ENCODE peak calls at places on chromosome 15, in six cellular contexts. G is OCI-LY7, Z is left lung, H is AG04450, X is tibial nerve, N is breast epithelium. E is an unnamed sample.

GRCh38 chr15:87293016-87293415 is 963.5 kb downstream of the NTRK3 start:
- DNase-seq in N (no peak), X (no peak), Z (no peak), H (no peak), G (no peak), E (no peak)

GRCh38 chr15:56964182-56964581 is 45.7 kb downstream of the TCF12 start:
- DNase-seq in H (no peak), N (no peak), X (no peak), Z (no peak), G (no peak), E (peak; percentile 12)

GRCh38 chr15:49863431-49864205 is 242.8 kb downstream of the DTWD1 start:
- DNase-seq in N (no peak), H (peak; percentile 66), Z (no peak), X (no peak), G (no peak), E (no peak)

GRCh38 chr15:99212401-99212800 is 37.0 kb downstream of the TTC23 start:
- DNase-seq in Z (no peak), X (no peak), N (no peak), H (no peak), G (no peak), E (no peak)

GRCh38 chr15:57570340-57570739 is 21.4 kb upstream of the MYZAP start:
- DNase-seq in H (no peak), G (no peak), Z (no peak), X (no peak), N (no peak), E (no peak)

GRCh38 chr15:23518104-23518503 is 47.4 kb upstream of the MKRN3 start:
- DNase-seq in Z (no peak), N (no peak), X (no peak), H (no peak), G (no peak), E (no peak)

GRCh38 chr15:29888651-29889050 is 66.4 kb upstream of the TJP1 start:
- DNase-seq in X (no peak), N (no peak), Z (no peak), G (no peak), H (peak; percentile 44), E (no peak)

GRCh38 chr15:80182611-80183210 is 29.9 kb downstream of the FAH start:
- DNase-seq in X (no peak), N (no peak), H (peak; percentile 69), G (no peak), Z (no peak), E (no peak)

GRCh38 chr15:58038426-58039106 is 26.9 kb downstream of the ALDH1A2 start:
- DNase-seq in H (no peak), G (no peak), X (no peak), Z (no peak), N (no peak), E (no peak)

GRCh38 chr15:85702321-85703230 is 92.1 kb downstream of the KLHL25 start:
- DNase-seq in N (no peak), Z (no peak), X (no peak), G (no peak), H (no peak), E (no peak)

GRCh38 chr15:33218071-33218491 is 23.6 kb upstream of the FMN1 start:
- DNase-seq in N (no peak), G (no peak), X (no peak), H (no peak), Z (no peak), E (no peak)

GRCh38 chr15:83110361-83110760 is 2.9 kb downstream of the TM6SF1 start:
- DNase-seq in Z (no peak), X (no peak), G (no peak), H (no peak), N (no peak), E (no peak)

GRCh38 chr15:50879016-50879415 is 29.5 kb upstream of the AP4E1 start:
- DNase-seq in H (no peak), G (peak; percentile 25), X (no peak), Z (no peak), N (no peak), E (no peak)

GRCh38 chr15:77104155-77104554 is 33.2 kb upstream of the TSPAN3 start:
- DNase-seq in Z (no peak), G (no peak), N (no peak), H (no peak), X (no peak), E (no peak)

GRCh38 chr15:51307811-51308210 is 30.6 kb downstream of the CYP19A1 start:
- DNase-seq in X (no peak), H (no peak), G (no peak), Z (no peak), N (no peak), E (no peak)

GRCh38 chr15:59366368-59367021 is 6.2 kb downstream of the MYO1E start:
- DNase-seq in G (no peak), N (no peak), Z (no peak), H (no peak), X (no peak), E (no peak)

GRCh38 chr15:46091860-46092450 is 457.1 kb downstream of the SQOR start:
- DNase-seq in H (peak; percentile 4), Z (no peak), N (no peak), X (no peak), G (peak; percentile 40), E (no peak)

GRCh38 chr15:66919421-66919820 is 146.0 kb upstream of the SMAD3 start:
- DNase-seq in N (peak; percentile 73), H (no peak), X (no peak), Z (peak; percentile 57), G (no peak), E (no peak)

GRCh38 chr15:47917881-47918280 is 200.6 kb downstream of the SEMA6D start:
- DNase-seq in G (no peak), X (no peak), Z (no peak), N (no peak), H (no peak), E (no peak)

GRCh38 chr15:29675791-29676301 is 146.4 kb downstream of the TJP1 start:
- DNase-seq in G (peak; percentile 20), N (peak; percentile 10), X (no peak), Z (no peak), H (no peak), E (no peak)

GRCh38 chr15:23402140-23402539 is 44.9 kb downstream of the GOLGA6L2 start:
- DNase-seq in Z (no peak), G (no peak), H (no peak), X (no peak), N (no peak), E (no peak)

GRCh38 chr15:37973856-37974255 is 39.4 kb downstream of the TMCO5A start:
- DNase-seq in X (no peak), H (no peak), G (no peak), N (no peak), Z (no peak), E (no peak)

GRCh38 chr15:31265871-31266711 is 60.5 kb upstream of the KLF13 start:
- DNase-seq in N (peak; percentile 19), Z (peak; percentile 55), G (peak; percentile 95), H (no peak), X (no peak), E (peak; percentile 84)

GRCh38 chr15:98983333-98983732 is 24.3 kb downstream of the PGPEP1L start:
- DNase-seq in Z (peak; percentile 49), N (no peak), X (peak; percentile 32), H (peak; percentile 34), G (no peak), E (no peak)

GRCh38 chr15:78726870-78727551 is 84.3 kb downstream of the ADAMTS7 start:
- DNase-seq in X (no peak), H (no peak), G (peak; percentile 78), Z (no peak), N (no peak), E (no peak)

GRCh38 chr15:67101981-67102929 is 36.9 kb downstream of the SMAD3 start:
- DNase-seq in N (no peak), G (no peak), X (no peak), Z (no peak), H (no peak), E (peak; percentile 62)

GRCh38 chr15:91468861-91469260 is 368.8 kb downstream of the SV2B start:
- DNase-seq in Z (no peak), H (no peak), N (no peak), X (no peak), G (no peak), E (no peak)

GRCh38 chr15:35000511-35000910 is 12.4 kb upstream of the ZNF770 start:
- DNase-seq in X (no peak), H (peak; percentile 67), Z (no peak), N (peak; percentile 48), G (no peak), E (no peak)

GRCh38 chr15:89406756-89407650 is 72.4 kb upstream of the POLG start:
- DNase-seq in Z (no peak), G (no peak), N (no peak), X (no peak), H (no peak), E (no peak)
- TF ChIP-seq CTCF in Z (no peak), G (no peak), N (no peak), X (no peak), H (no peak), E (no peak)

GRCh38 chr15:95328559-95328958 is 1001.9 kb upstream of the NR2F2 start:
- DNase-seq in H (no peak), X (no peak), Z (no peak), N (no peak), G (no peak), E (no peak)
- TF ChIP-seq CTCF in H (no peak), X (peak; percentile 52), Z (no peak), N (no peak), G (no peak), E (no peak)

DNA sequence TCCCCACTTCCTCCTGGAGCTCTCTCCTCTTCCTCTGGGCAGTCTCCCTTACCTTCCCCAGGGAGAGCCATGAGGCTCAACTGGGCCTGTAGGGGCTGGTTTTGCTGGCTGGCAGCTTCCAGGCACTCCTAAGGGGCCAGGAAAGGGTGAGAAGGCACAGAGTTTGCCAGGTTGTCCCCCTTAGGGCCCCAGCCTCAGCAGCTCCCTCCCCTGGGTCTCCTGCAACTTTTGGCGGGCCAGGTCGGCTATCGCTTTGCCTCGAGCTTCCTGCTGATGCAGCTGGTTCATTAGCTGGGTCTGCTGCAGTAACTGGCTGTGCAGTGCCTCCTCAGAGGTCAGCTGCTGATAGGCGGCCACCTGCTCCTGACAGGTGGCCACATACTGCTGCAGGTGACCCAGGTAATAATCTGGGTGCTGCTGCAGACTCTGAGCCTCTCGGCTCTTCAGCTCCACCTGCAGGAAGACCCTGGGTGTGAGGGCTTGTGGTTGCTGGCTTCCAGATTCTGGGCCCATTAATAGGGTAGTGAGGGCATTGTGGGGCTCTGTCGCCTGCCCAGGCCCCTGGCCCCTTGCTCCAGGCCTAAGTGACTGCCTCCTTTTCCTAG is 29.7 kb upstream of the OR4F6 start:
- DNase-seq in Z (no peak), H (no peak), X (no peak), N (no peak), G (peak; percentile 11), E (no peak)
- TF ChIP-seq CTCF in Z (no peak), H (no peak), X (no peak), N (no peak), G (peak; percentile 62), E (peak; percentile 41)

DNA sequence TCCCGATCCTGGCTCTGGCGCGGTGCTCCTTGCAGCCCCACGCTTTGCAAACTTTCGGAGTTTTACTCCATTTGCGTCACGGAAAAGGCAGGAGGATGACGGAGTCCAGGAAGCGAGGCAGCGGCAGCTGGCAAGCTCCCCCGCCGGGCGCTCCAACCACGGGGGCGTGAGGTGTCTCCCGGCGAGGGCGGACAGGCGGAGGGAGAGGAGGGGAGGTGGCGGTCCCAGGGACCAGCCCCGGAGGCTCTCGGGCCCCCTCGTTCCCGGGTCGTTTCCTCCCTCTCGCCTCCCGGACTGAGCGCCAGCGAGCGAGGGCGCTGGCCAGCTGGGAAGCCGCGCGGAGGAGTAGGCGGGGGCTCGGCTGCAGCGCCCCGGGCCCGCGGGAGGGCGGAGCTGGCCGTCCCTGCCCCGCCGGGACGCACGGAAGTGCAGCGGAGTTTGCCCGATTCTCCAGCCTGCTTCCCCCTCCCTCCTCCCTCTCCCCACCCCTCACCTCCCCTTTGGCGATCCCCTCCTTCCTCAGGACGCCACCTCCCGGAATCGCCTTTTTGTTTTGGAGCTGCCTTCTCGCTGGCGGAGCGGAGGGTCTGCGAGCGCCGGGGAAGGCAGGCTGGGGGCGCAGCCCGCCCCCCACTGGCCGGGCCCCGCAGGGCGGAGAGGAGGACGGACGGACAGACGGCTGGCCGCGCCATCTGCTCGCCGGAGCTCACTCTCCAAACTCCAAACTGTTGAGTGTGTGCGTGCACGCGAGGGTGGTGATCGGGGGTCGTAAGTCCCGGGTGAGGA is at the start of gene SNX33:
- DNase-seq in H (no peak), Z (peak; percentile 89), N (peak; percentile 63), X (peak; percentile 63), G (peak; percentile 13), E (peak; percentile 82)
- TF ChIP-seq CTCF in H (peak; percentile 57), Z (no peak), N (peak; percentile 46), X (peak; percentile 68), G (peak; percentile 69), E (peak; percentile 52)